ENCODE peak calls at places on chromosomes 3 and 15, in five cellular contexts. W is SW 1271; C is aorta; Z is activated CD8-positive, alpha-beta memory T cell treated with anti-CD3 and anti-CD28 coated beads, Interleukin-2, amount 50 U/mL, for 4 hours; M is heart left ventricle. B is an unnamed sample.
A peak's percentile ranks its signal among the peaks of the same experiment; 100 is the strongest.

GRCh38 chr3:70127192-70127591 is 127.7 kb downstream of the SAMMSON start:
- DNase-seq in W (no peak), C (no peak), Z (no peak), M (no peak), B (no peak)

GRCh38 chr3:186940965-186941364 is 10.6 kb downstream of the ST6GAL1 start:
- DNase-seq in M (peak; percentile 71), W (no peak), Z (no peak), C (peak; percentile 78), B (no peak)

GRCh38 chr3:37816271-37816670 is 45.4 kb upstream of the CTDSPL start:
- DNase-seq in C (no peak), M (no peak), Z (no peak), W (no peak), B (no peak)

GRCh38 chr3:34212671-34213070 is 414.2 kb downstream of the PDCD6IP start:
- DNase-seq in W (no peak), Z (no peak), C (peak; percentile 69), M (peak; percentile 24), B (no peak)

GRCh38 chr3:112038863-112039262 is 4.3 kb downstream of the TMPRSS7 start:
- DNase-seq in W (no peak), Z (no peak), M (no peak), C (no peak), B (no peak)

GRCh38 chr3:197680955-197681521 is 55.7 kb downstream of the RUBCN start:
- DNase-seq in C (no peak), Z (no peak), W (no peak), M (no peak), B (no peak)

GRCh38 chr3:197749315-197749600 is 425 bp upstream of the FYTTD1 start:
- DNase-seq in W (peak; percentile 70), Z (no peak), C (no peak), M (no peak), B (no peak)

GRCh38 chr15:75367406-75367912 is 948 bp downstream of the MAN2C1 start:
- DNase-seq in Z (no peak), C (no peak), W (no peak), M (no peak), B (no peak)

GRCh38 chr3:47347217-47347801 is 33.5 kb upstream of the PTPN23 start:
- DNase-seq in M (no peak), C (no peak), W (no peak), Z (no peak), B (peak; percentile 79)

GRCh38 chr3:53242642-53243041 is 13.2 kb downstream of the TKT start:
- DNase-seq in C (no peak), M (no peak), Z (no peak), W (no peak), B (no peak)

GRCh38 chr3:142608615-142609014 is 12.4 kb downstream of the PLS1 start:
- DNase-seq in M (no peak), W (no peak), Z (no peak), C (no peak), B (no peak)

GRCh38 chr3:196149922-196150321 is 61.3 kb downstream of the ZDHHC19 start:
- DNase-seq in M (no peak), Z (no peak), C (peak; percentile 12), W (no peak), B (no peak)